ENCODE peak calls at places on chromosomes 4 and X, in six cellular contexts. B, M, X, I, S and D are unnamed samples.

GRCh38 chr4:23324291-23324690 is 565.6 kb downstream of the PPARGC1A start:
- DNase-seq in B (no peak), M (peak), X (no peak), I (no peak), S (no peak), D (no peak)

GRCh38 chr4:60822986-60823385 is 377.1 kb upstream of the ADGRL3 start:
- DNase-seq in B (no peak), M (no peak), X (no peak), I (no peak), S (no peak), D (no peak)

GRCh38 chr4:133245226-133245625 is 96.1 kb downstream of the PCDH10 start:
- DNase-seq in B (no peak), M (no peak), X (no peak), I (no peak), S (no peak), D (no peak)

GRCh38 chrX:130120746-130121504 is 10.6 kb upstream of the ELF4 start:
- DNase-seq in B (peak), M (peak), X (peak), I (peak), S (peak), D (peak)

GRCh38 chrX:11261260-11261659 is 32.0 kb upstream of the AMELX start:
- DNase-seq in B (no peak), M (peak), X (no peak), I (no peak), S (no peak), D (peak)

GRCh38 chrX:153685751-153686676 is 1.7 kb upstream of the SLC6A8 start:
- DNase-seq in B (no peak), M (no peak), X (no peak), I (no peak), S (peak), D (no peak)

GRCh38 chrX:140821280-140821679 is 111.7 kb downstream of the LINC00632 start:
- DNase-seq in B (no peak), M (no peak), X (no peak), I (peak), S (no peak), D (no peak)

GRCh38 chr4:95549246-95550138 is 719 bp upstream of the UNC5C start:
- DNase-seq in B (peak), M (no peak), X (no peak), I (no peak), S (peak), D (no peak)

GRCh38 chrX:119391279-119391678 is 7.9 kb upstream of the SLC25A43 start:
- DNase-seq in B (no peak), M (peak), X (no peak), I (peak), S (peak), D (peak)

GRCh38 chr4:58749206-58749605 is 1639.0 kb upstream of the IGFBP7 start:
- DNase-seq in B (no peak), M (peak), X (no peak), I (no peak), S (peak), D (no peak)

GRCh38 chrX:97633798-97634197 is 750.1 kb downstream of the RPA4 start:
- DNase-seq in B (no peak), M (no peak), X (no peak), I (no peak), S (no peak), D (no peak)

GRCh38 chrX:100895365-100896075 is 21.4 kb upstream of the NOX1 start:
- DNase-seq in B (no peak), M (peak), X (peak), I (peak), S (peak), D (peak)

GRCh38 chrX:105189093-105189492 is 31.4 kb downstream of the TEX13A start:
- DNase-seq in B (no peak), M (no peak), X (no peak), I (no peak), S (no peak), D (no peak)

GRCh38 chr4:157076578-157076947 is 613 bp downstream of the GLRB start:
- DNase-seq in B (no peak), M (peak), X (no peak), I (no peak), S (no peak), D (no peak)
- H3K4me3 ChIP-seq in B (peak), M (peak), X (peak), I (no peak), S (peak), D (peak)

GRCh38 chr4:106687026-106687425 is 318.4 kb upstream of the GIMD1 start:
- DNase-seq in B (no peak), M (no peak), X (no peak), I (no peak), S (no peak), D (peak)

GRCh38 chr4:106676173-106676921 is 307.8 kb upstream of the GIMD1 start:
- DNase-seq in B (no peak), M (no peak), X (no peak), I (no peak), S (no peak), D (peak)

GRCh38 chr4:106679063-106679462 is 310.5 kb upstream of the GIMD1 start:
- DNase-seq in B (no peak), M (no peak), X (no peak), I (no peak), S (no peak), D (no peak)

GRCh38 chr4:106681381-106681921 is 312.9 kb upstream of the GIMD1 start:
- DNase-seq in B (no peak), M (no peak), X (no peak), I (no peak), S (no peak), D (no peak)
- TF ChIP-seq CTCF in B (no peak), M (no peak), X (no peak), I (no peak), S (no peak), D (no peak)

DNA sequence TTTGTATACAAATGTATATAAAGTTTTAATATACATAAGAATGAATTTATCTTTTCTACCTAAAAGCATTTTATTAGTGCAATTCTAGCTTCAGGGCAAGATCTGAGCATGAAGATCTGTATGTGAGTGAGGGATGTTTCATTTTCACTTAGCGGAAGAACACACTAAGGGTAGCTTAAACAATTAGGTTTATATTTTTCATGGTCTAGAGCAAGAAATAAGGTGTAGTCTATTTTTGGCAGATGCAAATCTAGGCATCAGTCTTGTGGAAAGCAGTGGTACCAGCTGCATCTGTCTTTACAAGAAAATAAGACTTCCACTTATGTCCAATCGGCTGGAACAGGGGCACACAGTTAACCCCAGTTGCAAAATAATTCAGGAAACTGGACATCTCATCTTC is 433.3 kb downstream of the ADAM29 start:
- DNase-seq in B (no peak), M (no peak), X (no peak), I (no peak), S (no peak), D (no peak)
- H3K4me3 ChIP-seq in B (no peak), M (no peak), X (no peak), I (no peak), S (no peak), D (no peak)

GRCh38 chr4:791201-791865 is 34.6 kb downstream of the CPLX1 start:
- DNase-seq in B (peak), M (no peak), X (no peak), I (no peak), S (no peak), D (no peak)
- TF ChIP-seq CTCF in B (no peak), M (no peak), X (no peak), I (no peak), S (no peak), D (no peak)

GRCh38 chrX:38694394-38694793 is 106.9 kb upstream of the MID1IP1 start:
- DNase-seq in B (no peak), M (peak), X (no peak), I (no peak), S (no peak), D (peak)

GRCh38 chrX:38701073-38701472 is 100.2 kb upstream of the MID1IP1 start:
- DNase-seq in B (no peak), M (no peak), X (no peak), I (no peak), S (no peak), D (no peak)

GRCh38 chrX:38699603-38700110 is 101.6 kb upstream of the MID1IP1 start:
- DNase-seq in B (no peak), M (no peak), X (no peak), I (no peak), S (no peak), D (no peak)

GRCh38 chrX:38704146-38704882 is 96.9 kb upstream of the MID1IP1 start:
- DNase-seq in B (no peak), M (no peak), X (no peak), I (no peak), S (no peak), D (no peak)

DNA sequence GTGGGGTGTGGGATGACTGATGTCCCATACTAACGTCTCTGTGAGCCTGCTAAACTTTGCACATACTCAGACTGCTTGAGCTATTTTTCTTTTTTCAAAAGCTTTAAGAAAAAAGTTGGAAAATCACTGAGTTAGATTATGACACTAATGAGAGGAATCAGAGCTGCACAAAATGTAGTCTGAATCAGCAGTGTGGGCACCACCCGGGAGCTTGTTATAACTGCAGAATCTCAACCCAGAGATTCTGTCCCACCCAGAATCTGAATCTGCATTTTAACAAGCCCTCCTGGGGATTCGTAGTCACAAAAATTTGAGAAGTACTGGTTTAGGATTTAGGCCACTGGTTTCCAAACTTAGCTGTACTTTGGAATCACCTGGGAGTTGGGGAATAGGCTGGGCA is 102.1 kb upstream of the MID1IP1 start:
- DNase-seq in B (no peak), M (no peak), X (no peak), I (no peak), S (no peak), D (no peak)
- H3K4me3 ChIP-seq in B (no peak), M (no peak), X (no peak), I (no peak), S (no peak), D (no peak)

DNA sequence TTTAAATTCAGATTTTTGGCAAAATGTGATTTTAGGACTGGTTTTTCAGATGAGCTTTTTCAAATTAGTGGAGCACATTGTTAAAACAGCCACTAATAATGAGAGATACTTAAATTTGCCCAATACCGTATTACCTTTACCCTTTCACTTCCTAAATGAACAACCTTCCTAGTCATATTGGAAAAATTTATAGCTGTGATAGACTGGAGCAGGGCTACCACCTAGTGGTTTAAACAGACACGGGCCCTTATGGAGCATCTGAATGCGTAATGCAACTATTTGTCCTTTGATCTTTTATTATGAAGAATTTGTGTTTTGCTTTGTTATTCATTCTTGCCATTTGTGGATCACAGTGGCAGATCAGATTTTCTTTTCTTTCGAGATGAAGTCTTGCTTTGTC is 72.7 kb downstream of the KDM6A start:
- DNase-seq in B (no peak), M (peak), X (no peak), I (no peak), S (no peak), D (no peak)
- TF ChIP-seq CTCF in B (no peak), M (peak), X (no peak), I (peak), S (no peak), D (peak)

GRCh38 chrX:9147086-9147485 is 113.2 kb upstream of the FAM9B start:
- DNase-seq in B (no peak), M (no peak), X (no peak), I (no peak), S (no peak), D (no peak)

GRCh38 chrX:9149831-9150230 is 115.9 kb upstream of the FAM9B start:
- DNase-seq in B (no peak), M (peak), X (no peak), I (no peak), S (no peak), D (peak)

GRCh38 chrX:9146657-9147056 is 112.7 kb upstream of the FAM9B start:
- DNase-seq in B (no peak), M (no peak), X (no peak), I (no peak), S (no peak), D (no peak)

GRCh38 chrX:9147631-9148189 is 113.8 kb upstream of the FAM9B start:
- DNase-seq in B (no peak), M (no peak), X (no peak), I (no peak), S (no peak), D (no peak)

DNA sequence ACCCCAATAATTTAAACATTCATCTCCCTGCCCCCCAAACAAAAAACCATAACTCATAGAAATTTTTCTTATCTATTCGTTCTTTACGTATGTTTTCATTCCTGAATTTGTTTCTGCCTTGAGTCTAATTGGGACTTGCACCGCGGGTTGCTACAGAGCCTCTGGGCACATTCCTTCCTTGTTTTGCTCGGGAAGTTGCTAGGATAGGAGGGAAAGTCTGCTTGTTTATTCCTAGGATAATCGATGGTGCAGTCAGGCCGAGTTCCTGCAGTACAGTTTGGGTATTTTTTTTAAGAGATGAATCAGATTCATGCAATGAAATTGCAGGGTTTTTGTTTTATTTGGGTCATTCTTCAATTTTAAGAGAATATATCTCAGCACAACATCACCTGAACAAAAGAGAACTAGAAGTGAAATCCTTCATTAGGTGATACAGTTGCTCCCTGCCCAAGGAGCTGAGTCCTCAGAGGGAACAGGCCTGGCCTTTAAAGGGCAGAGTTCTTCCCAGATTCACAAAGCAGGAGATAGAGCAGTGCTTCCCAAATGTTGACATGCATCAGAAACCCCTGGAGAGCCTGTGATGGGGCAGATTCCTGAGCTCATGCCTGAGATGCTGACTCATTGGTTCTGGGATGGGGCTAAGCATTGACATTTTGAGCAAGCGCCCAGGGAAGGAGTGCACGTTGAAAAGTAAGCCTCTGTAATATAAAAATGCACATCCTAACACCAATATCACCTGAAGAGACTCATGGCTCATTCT is 114.9 kb upstream of the FAM9B start:
- DNase-seq in B (no peak), M (peak), X (no peak), I (no peak), S (no peak), D (peak)
- H3K4me3 ChIP-seq in B (no peak), M (no peak), X (no peak), I (no peak), S (no peak), D (no peak)

GRCh38 chrX:39733745-39734144 is 364.0 kb downstream of the BCOR start:
- DNase-seq in B (no peak), M (no peak), X (no peak), I (no peak), S (no peak), D (no peak)

GRCh38 chrX:39730671-39731389 is 366.9 kb downstream of the BCOR start:
- DNase-seq in B (peak), M (peak), X (peak), I (peak), S (peak), D (peak)

GRCh38 chrX:39729834-39730670 is 367.7 kb downstream of the BCOR start:
- DNase-seq in B (no peak), M (no peak), X (no peak), I (no peak), S (no peak), D (no peak)

GRCh38 chrX:39731390-39731680 is 366.4 kb downstream of the BCOR start:
- DNase-seq in B (no peak), M (no peak), X (no peak), I (no peak), S (no peak), D (no peak)

GRCh38 chrX:39731735-39732134 is 366.0 kb downstream of the BCOR start:
- DNase-seq in B (no peak), M (no peak), X (no peak), I (no peak), S (no peak), D (no peak)
- TF ChIP-seq CTCF in B (no peak), M (no peak), X (no peak), I (no peak), S (no peak), D (no peak)